ENCODE peak calls at places on chromosomes 13 and 19, in nine cellular contexts. One of them, this sample, is unnamed.

GRCh38 chr19:41911889-41912731 is 16.1 kb downstream of the ERFL start:
- DNase-seq in left cardiac atrium: no peak
- DNase-seq in omental fat pad: no peak
- DNase-seq in globus pallidus: no peak
- DNase-seq in activated CD8-positive, alpha-beta memory T cell treated with anti-CD3 and anti-CD28 coated beads for 4 hours: no peak
- DNase-seq in NB4: no peak
- DNase-seq in NCI-H82: no peak
- DNase-seq in stimulated activated naive CD8-positive, alpha-beta T cell treated with anti-CD3 and anti-CD28 coated beads, Interleukin-15, amount 100 ng/mL, for 72 hours: no peak
- DNase-seq in bronchial epithelial cell: no peak
- DNase-seq in this sample: no peak

GRCh38 chr19:6800991-6801396 is 28.5 kb downstream of the VAV1 start:
- DNase-seq in stimulated activated naive CD8-positive, alpha-beta T cell treated with anti-CD3 and anti-CD28 coated beads, Interleukin-15, amount 100 ng/mL, for 72 hours: no peak
- DNase-seq in left cardiac atrium: no peak
- DNase-seq in NB4: no peak
- DNase-seq in globus pallidus: no peak
- DNase-seq in activated CD8-positive, alpha-beta memory T cell treated with anti-CD3 and anti-CD28 coated beads for 4 hours: no peak
- DNase-seq in bronchial epithelial cell: peak; percentile 100
- DNase-seq in NCI-H82: no peak
- DNase-seq in omental fat pad: no peak
- DNase-seq in this sample: no peak

GRCh38 chr19:18232540-18233223 is 6.4 kb upstream of the PDE4C start:
- DNase-seq in left cardiac atrium: no peak
- DNase-seq in globus pallidus: no peak
- DNase-seq in NB4: no peak
- DNase-seq in bronchial epithelial cell: no peak
- DNase-seq in omental fat pad: no peak
- DNase-seq in NCI-H82: peak; percentile 93
- DNase-seq in stimulated activated naive CD8-positive, alpha-beta T cell treated with anti-CD3 and anti-CD28 coated beads, Interleukin-15, amount 100 ng/mL, for 72 hours: no peak
- DNase-seq in activated CD8-positive, alpha-beta memory T cell treated with anti-CD3 and anti-CD28 coated beads for 4 hours: no peak
- DNase-seq in this sample: no peak

GRCh38 chr19:8973501-8974091 is 36.6 kb downstream of the MUC16 start:
- DNase-seq in activated CD8-positive, alpha-beta memory T cell treated with anti-CD3 and anti-CD28 coated beads for 4 hours: no peak
- DNase-seq in NB4: peak; percentile 68
- DNase-seq in left cardiac atrium: no peak
- DNase-seq in stimulated activated naive CD8-positive, alpha-beta T cell treated with anti-CD3 and anti-CD28 coated beads, Interleukin-15, amount 100 ng/mL, for 72 hours: no peak
- DNase-seq in NCI-H82: no peak
- DNase-seq in bronchial epithelial cell: peak; percentile 2
- DNase-seq in omental fat pad: no peak
- DNase-seq in globus pallidus: no peak
- DNase-seq in this sample: no peak

GRCh38 chr19:43575156-43575950 is at the start of the genes PINLYP and XRCC1:
- DNase-seq in bronchial epithelial cell: peak; percentile 96
- DNase-seq in globus pallidus: peak; percentile 99
- DNase-seq in left cardiac atrium: peak; percentile 99
- DNase-seq in stimulated activated naive CD8-positive, alpha-beta T cell treated with anti-CD3 and anti-CD28 coated beads, Interleukin-15, amount 100 ng/mL, for 72 hours: peak; percentile 91
- DNase-seq in NB4: peak; percentile 95
- DNase-seq in NCI-H82: peak; percentile 100
- DNase-seq in activated CD8-positive, alpha-beta memory T cell treated with anti-CD3 and anti-CD28 coated beads for 4 hours: peak; percentile 90
- DNase-seq in omental fat pad: peak; percentile 78
- DNase-seq in this sample: peak; percentile 98

GRCh38 chr19:51830263-51830662 is 35.3 kb downstream of the FPR3 start:
- DNase-seq in omental fat pad: no peak
- DNase-seq in left cardiac atrium: no peak
- DNase-seq in activated CD8-positive, alpha-beta memory T cell treated with anti-CD3 and anti-CD28 coated beads for 4 hours: no peak
- DNase-seq in stimulated activated naive CD8-positive, alpha-beta T cell treated with anti-CD3 and anti-CD28 coated beads, Interleukin-15, amount 100 ng/mL, for 72 hours: no peak
- DNase-seq in bronchial epithelial cell: peak; percentile 1
- DNase-seq in NB4: peak; percentile 85
- DNase-seq in NCI-H82: no peak
- DNase-seq in globus pallidus: no peak
- DNase-seq in this sample: no peak

GRCh38 chr13:21987793-21988192 is 316.9 kb downstream of the FGF9 start:
- DNase-seq in NCI-H82: no peak
- DNase-seq in NB4: peak; percentile 48
- DNase-seq in globus pallidus: no peak
- DNase-seq in bronchial epithelial cell: no peak
- DNase-seq in left cardiac atrium: no peak
- DNase-seq in omental fat pad: no peak
- DNase-seq in stimulated activated naive CD8-positive, alpha-beta T cell treated with anti-CD3 and anti-CD28 coated beads, Interleukin-15, amount 100 ng/mL, for 72 hours: no peak
- DNase-seq in activated CD8-positive, alpha-beta memory T cell treated with anti-CD3 and anti-CD28 coated beads for 4 hours: no peak
- DNase-seq in this sample: no peak

GRCh38 chr19:2798158-2798685 is 12.9 kb downstream of the THOP1 start:
- DNase-seq in NCI-H82: no peak
- DNase-seq in left cardiac atrium: no peak
- DNase-seq in NB4: no peak
- DNase-seq in globus pallidus: no peak
- DNase-seq in omental fat pad: no peak
- DNase-seq in stimulated activated naive CD8-positive, alpha-beta T cell treated with anti-CD3 and anti-CD28 coated beads, Interleukin-15, amount 100 ng/mL, for 72 hours: no peak
- DNase-seq in activated CD8-positive, alpha-beta memory T cell treated with anti-CD3 and anti-CD28 coated beads for 4 hours: no peak
- DNase-seq in bronchial epithelial cell: no peak
- DNase-seq in this sample: no peak

GRCh38 chr13:75345191-75345590 is 136.8 kb downstream of the TBC1D4 start:
- DNase-seq in stimulated activated naive CD8-positive, alpha-beta T cell treated with anti-CD3 and anti-CD28 coated beads, Interleukin-15, amount 100 ng/mL, for 72 hours: no peak
- DNase-seq in bronchial epithelial cell: no peak
- DNase-seq in activated CD8-positive, alpha-beta memory T cell treated with anti-CD3 and anti-CD28 coated beads for 4 hours: no peak
- DNase-seq in globus pallidus: no peak
- DNase-seq in NCI-H82: no peak
- DNase-seq in omental fat pad: no peak
- DNase-seq in NB4: no peak
- DNase-seq in left cardiac atrium: no peak
- DNase-seq in this sample: no peak

GRCh38 chr19:1967087-1967608 is 26.2 kb downstream of the CSNK1G2 start:
- DNase-seq in left cardiac atrium: no peak
- DNase-seq in stimulated activated naive CD8-positive, alpha-beta T cell treated with anti-CD3 and anti-CD28 coated beads, Interleukin-15, amount 100 ng/mL, for 72 hours: peak; percentile 31
- DNase-seq in NB4: no peak
- DNase-seq in bronchial epithelial cell: no peak
- DNase-seq in activated CD8-positive, alpha-beta memory T cell treated with anti-CD3 and anti-CD28 coated beads for 4 hours: no peak
- DNase-seq in globus pallidus: no peak
- DNase-seq in omental fat pad: no peak
- DNase-seq in NCI-H82: no peak
- DNase-seq in this sample: no peak

GRCh38 chr13:34161829-34162544 is 344.0 kb downstream of the RFC3 start:
- DNase-seq in activated CD8-positive, alpha-beta memory T cell treated with anti-CD3 and anti-CD28 coated beads for 4 hours: no peak
- DNase-seq in NB4: peak; percentile 2
- DNase-seq in left cardiac atrium: no peak
- DNase-seq in omental fat pad: no peak
- DNase-seq in globus pallidus: no peak
- DNase-seq in bronchial epithelial cell: peak; percentile 95
- DNase-seq in stimulated activated naive CD8-positive, alpha-beta T cell treated with anti-CD3 and anti-CD28 coated beads, Interleukin-15, amount 100 ng/mL, for 72 hours: no peak
- DNase-seq in NCI-H82: peak; percentile 61
- DNase-seq in this sample: no peak

GRCh38 chr19:39590265-39590664 is 12.1 kb upstream of the LGALS13 start:
- DNase-seq in bronchial epithelial cell: no peak
- DNase-seq in left cardiac atrium: no peak
- DNase-seq in omental fat pad: no peak
- DNase-seq in globus pallidus: no peak
- DNase-seq in stimulated activated naive CD8-positive, alpha-beta T cell treated with anti-CD3 and anti-CD28 coated beads, Interleukin-15, amount 100 ng/mL, for 72 hours: no peak
- DNase-seq in activated CD8-positive, alpha-beta memory T cell treated with anti-CD3 and anti-CD28 coated beads for 4 hours: no peak
- DNase-seq in NCI-H82: no peak
- DNase-seq in NB4: peak; percentile 17
- DNase-seq in this sample: no peak

GRCh38 chr13:18943273-18943672 is 238.4 kb downstream of the TUBA3C start:
- DNase-seq in NB4: no peak
- DNase-seq in stimulated activated naive CD8-positive, alpha-beta T cell treated with anti-CD3 and anti-CD28 coated beads, Interleukin-15, amount 100 ng/mL, for 72 hours: no peak
- DNase-seq in omental fat pad: no peak
- DNase-seq in bronchial epithelial cell: no peak
- DNase-seq in globus pallidus: no peak
- DNase-seq in NCI-H82: no peak
- DNase-seq in activated CD8-positive, alpha-beta memory T cell treated with anti-CD3 and anti-CD28 coated beads for 4 hours: no peak
- DNase-seq in left cardiac atrium: no peak
- DNase-seq in this sample: no peak

GRCh38 chr19:39996218-39996810 is 546 bp upstream of the ZNF546 start:
- DNase-seq in bronchial epithelial cell: peak; percentile 65
- DNase-seq in left cardiac atrium: peak; percentile 26
- DNase-seq in activated CD8-positive, alpha-beta memory T cell treated with anti-CD3 and anti-CD28 coated beads for 4 hours: no peak
- DNase-seq in NCI-H82: peak; percentile 62
- DNase-seq in globus pallidus: no peak
- DNase-seq in stimulated activated naive CD8-positive, alpha-beta T cell treated with anti-CD3 and anti-CD28 coated beads, Interleukin-15, amount 100 ng/mL, for 72 hours: no peak
- DNase-seq in NB4: peak; percentile 47
- DNase-seq in omental fat pad: no peak
- DNase-seq in this sample: peak; percentile 40

GRCh38 chr19:6536138-6536671 is 5.4 kb downstream of the TNFSF9 start:
- DNase-seq in activated CD8-positive, alpha-beta memory T cell treated with anti-CD3 and anti-CD28 coated beads for 4 hours: peak; percentile 64
- DNase-seq in globus pallidus: no peak
- DNase-seq in NCI-H82: peak; percentile 83
- DNase-seq in NB4: peak; percentile 93
- DNase-seq in bronchial epithelial cell: peak; percentile 33
- DNase-seq in left cardiac atrium: peak; percentile 34
- DNase-seq in stimulated activated naive CD8-positive, alpha-beta T cell treated with anti-CD3 and anti-CD28 coated beads, Interleukin-15, amount 100 ng/mL, for 72 hours: peak; percentile 82
- DNase-seq in omental fat pad: no peak
- DNase-seq in this sample: peak; percentile 67

GRCh38 chr19:952680-953500 is 27.1 kb downstream of the ARID3A start:
- DNase-seq in bronchial epithelial cell: peak; percentile 46
- DNase-seq in NB4: peak; percentile 66
- DNase-seq in omental fat pad: no peak
- DNase-seq in globus pallidus: no peak
- DNase-seq in activated CD8-positive, alpha-beta memory T cell treated with anti-CD3 and anti-CD28 coated beads for 4 hours: no peak
- DNase-seq in NCI-H82: no peak
- DNase-seq in stimulated activated naive CD8-positive, alpha-beta T cell treated with anti-CD3 and anti-CD28 coated beads, Interleukin-15, amount 100 ng/mL, for 72 hours: no peak
- DNase-seq in left cardiac atrium: no peak
- DNase-seq in this sample: no peak

GRCh38 chr13:74573654-74574053 is 439.4 kb upstream of the KLF12 start:
- DNase-seq in activated CD8-positive, alpha-beta memory T cell treated with anti-CD3 and anti-CD28 coated beads for 4 hours: no peak
- DNase-seq in omental fat pad: no peak
- DNase-seq in bronchial epithelial cell: no peak
- DNase-seq in stimulated activated naive CD8-positive, alpha-beta T cell treated with anti-CD3 and anti-CD28 coated beads, Interleukin-15, amount 100 ng/mL, for 72 hours: peak; percentile 7
- DNase-seq in globus pallidus: peak; percentile 20
- DNase-seq in NCI-H82: peak; percentile 44
- DNase-seq in left cardiac atrium: no peak
- DNase-seq in NB4: peak; percentile 25
- DNase-seq in this sample: no peak

GRCh38 chr13:78787189-78787588 is 128.2 kb upstream of the OBI1 start:
- DNase-seq in omental fat pad: no peak
- DNase-seq in globus pallidus: no peak
- DNase-seq in left cardiac atrium: no peak
- DNase-seq in NB4: peak; percentile 45
- DNase-seq in NCI-H82: no peak
- DNase-seq in activated CD8-positive, alpha-beta memory T cell treated with anti-CD3 and anti-CD28 coated beads for 4 hours: no peak
- DNase-seq in stimulated activated naive CD8-positive, alpha-beta T cell treated with anti-CD3 and anti-CD28 coated beads, Interleukin-15, amount 100 ng/mL, for 72 hours: no peak
- DNase-seq in bronchial epithelial cell: no peak
- DNase-seq in this sample: no peak

GRCh38 chr13:94978516-94978915 is 266.2 kb upstream of the SOX21 start:
- DNase-seq in NCI-H82: no peak
- DNase-seq in globus pallidus: no peak
- DNase-seq in stimulated activated naive CD8-positive, alpha-beta T cell treated with anti-CD3 and anti-CD28 coated beads, Interleukin-15, amount 100 ng/mL, for 72 hours: no peak
- DNase-seq in left cardiac atrium: no peak
- DNase-seq in NB4: no peak
- DNase-seq in bronchial epithelial cell: no peak
- DNase-seq in activated CD8-positive, alpha-beta memory T cell treated with anti-CD3 and anti-CD28 coated beads for 4 hours: no peak
- DNase-seq in omental fat pad: no peak
- DNase-seq in this sample: no peak

GRCh38 chr19:44570984-44571684 is 41.7 kb upstream of the CEACAM20 start:
- DNase-seq in globus pallidus: peak; percentile 46
- DNase-seq in activated CD8-positive, alpha-beta memory T cell treated with anti-CD3 and anti-CD28 coated beads for 4 hours: peak; percentile 11
- DNase-seq in bronchial epithelial cell: peak; percentile 72
- DNase-seq in NCI-H82: peak; percentile 87
- DNase-seq in left cardiac atrium: peak; percentile 49
- DNase-seq in NB4: peak; percentile 74
- DNase-seq in omental fat pad: peak; percentile 44
- DNase-seq in stimulated activated naive CD8-positive, alpha-beta T cell treated with anti-CD3 and anti-CD28 coated beads, Interleukin-15, amount 100 ng/mL, for 72 hours: peak; percentile 61
- DNase-seq in this sample: peak; percentile 23

GRCh38 chr13:52162279-52163101 is 3.1 kb upstream of the NEK3 start:
- DNase-seq in activated CD8-positive, alpha-beta memory T cell treated with anti-CD3 and anti-CD28 coated beads for 4 hours: no peak
- DNase-seq in globus pallidus: no peak
- DNase-seq in NCI-H82: no peak
- DNase-seq in NB4: peak; percentile 64
- DNase-seq in stimulated activated naive CD8-positive, alpha-beta T cell treated with anti-CD3 and anti-CD28 coated beads, Interleukin-15, amount 100 ng/mL, for 72 hours: no peak
- DNase-seq in omental fat pad: no peak
- DNase-seq in bronchial epithelial cell: no peak
- DNase-seq in left cardiac atrium: no peak
- DNase-seq in this sample: no peak

GRCh38 chr19:48249502-48250014 is 6.2 kb downstream of the CARD8 start:
- DNase-seq in stimulated activated naive CD8-positive, alpha-beta T cell treated with anti-CD3 and anti-CD28 coated beads, Interleukin-15, amount 100 ng/mL, for 72 hours: peak; percentile 69
- DNase-seq in activated CD8-positive, alpha-beta memory T cell treated with anti-CD3 and anti-CD28 coated beads for 4 hours: peak; percentile 47
- DNase-seq in left cardiac atrium: peak; percentile 67
- DNase-seq in globus pallidus: peak; percentile 45
- DNase-seq in NB4: peak; percentile 100
- DNase-seq in bronchial epithelial cell: no peak
- DNase-seq in NCI-H82: no peak
- DNase-seq in omental fat pad: no peak
- DNase-seq in this sample: no peak

GRCh38 chr13:91313103-91313502 is 34.4 kb upstream of the MIR17HG start:
- DNase-seq in left cardiac atrium: no peak
- DNase-seq in NB4: peak; percentile 14
- DNase-seq in stimulated activated naive CD8-positive, alpha-beta T cell treated with anti-CD3 and anti-CD28 coated beads, Interleukin-15, amount 100 ng/mL, for 72 hours: peak; percentile 12
- DNase-seq in activated CD8-positive, alpha-beta memory T cell treated with anti-CD3 and anti-CD28 coated beads for 4 hours: no peak
- DNase-seq in bronchial epithelial cell: peak; percentile 17
- DNase-seq in omental fat pad: no peak
- DNase-seq in globus pallidus: peak; percentile 57
- DNase-seq in NCI-H82: peak; percentile 36
- DNase-seq in this sample: peak; percentile 3

GRCh38 chr19:5832049-5832448 is 7.5 kb downstream of the FUT6 start:
- DNase-seq in stimulated activated naive CD8-positive, alpha-beta T cell treated with anti-CD3 and anti-CD28 coated beads, Interleukin-15, amount 100 ng/mL, for 72 hours: no peak
- DNase-seq in left cardiac atrium: no peak
- DNase-seq in bronchial epithelial cell: no peak
- DNase-seq in globus pallidus: no peak
- DNase-seq in NCI-H82: no peak
- DNase-seq in activated CD8-positive, alpha-beta memory T cell treated with anti-CD3 and anti-CD28 coated beads for 4 hours: no peak
- DNase-seq in omental fat pad: no peak
- DNase-seq in NB4: no peak
- DNase-seq in this sample: no peak

GRCh38 chr13:74133657-74134201 is 475 bp downstream of the KLF12 start:
- DNase-seq in globus pallidus: peak; percentile 67
- DNase-seq in stimulated activated naive CD8-positive, alpha-beta T cell treated with anti-CD3 and anti-CD28 coated beads, Interleukin-15, amount 100 ng/mL, for 72 hours: peak; percentile 92
- DNase-seq in left cardiac atrium: peak; percentile 88
- DNase-seq in NCI-H82: peak; percentile 91
- DNase-seq in NB4: peak; percentile 30
- DNase-seq in activated CD8-positive, alpha-beta memory T cell treated with anti-CD3 and anti-CD28 coated beads for 4 hours: peak; percentile 86
- DNase-seq in bronchial epithelial cell: peak; percentile 47
- DNase-seq in omental fat pad: peak; percentile 28
- DNase-seq in this sample: no peak

GRCh38 chr19:18849838-18850400 is 18.2 kb downstream of the UPF1 start:
- DNase-seq in activated CD8-positive, alpha-beta memory T cell treated with anti-CD3 and anti-CD28 coated beads for 4 hours: no peak
- DNase-seq in omental fat pad: no peak
- DNase-seq in bronchial epithelial cell: no peak
- DNase-seq in left cardiac atrium: no peak
- DNase-seq in NCI-H82: no peak
- DNase-seq in NB4: no peak
- DNase-seq in globus pallidus: no peak
- DNase-seq in stimulated activated naive CD8-positive, alpha-beta T cell treated with anti-CD3 and anti-CD28 coated beads, Interleukin-15, amount 100 ng/mL, for 72 hours: no peak
- DNase-seq in this sample: no peak

GRCh38 chr13:101579291-101579802 is 126.9 kb downstream of the ITGBL1 start:
- DNase-seq in stimulated activated naive CD8-positive, alpha-beta T cell treated with anti-CD3 and anti-CD28 coated beads, Interleukin-15, amount 100 ng/mL, for 72 hours: no peak
- DNase-seq in omental fat pad: no peak
- DNase-seq in globus pallidus: no peak
- DNase-seq in left cardiac atrium: no peak
- DNase-seq in NB4: no peak
- DNase-seq in activated CD8-positive, alpha-beta memory T cell treated with anti-CD3 and anti-CD28 coated beads for 4 hours: no peak
- DNase-seq in NCI-H82: no peak
- DNase-seq in bronchial epithelial cell: peak; percentile 45
- DNase-seq in this sample: no peak

GRCh38 chr19:18306903-18307681 is 15.8 kb downstream of the LSM4 start:
- DNase-seq in activated CD8-positive, alpha-beta memory T cell treated with anti-CD3 and anti-CD28 coated beads for 4 hours: no peak
- DNase-seq in stimulated activated naive CD8-positive, alpha-beta T cell treated with anti-CD3 and anti-CD28 coated beads, Interleukin-15, amount 100 ng/mL, for 72 hours: no peak
- DNase-seq in bronchial epithelial cell: no peak
- DNase-seq in left cardiac atrium: peak; percentile 58
- DNase-seq in omental fat pad: no peak
- DNase-seq in NCI-H82: no peak
- DNase-seq in NB4: no peak
- DNase-seq in globus pallidus: no peak
- DNase-seq in this sample: no peak

GRCh38 chr13:99164226-99164625 is 36.4 kb upstream of the UBAC2 start:
- DNase-seq in activated CD8-positive, alpha-beta memory T cell treated with anti-CD3 and anti-CD28 coated beads for 4 hours: no peak
- DNase-seq in omental fat pad: no peak
- DNase-seq in stimulated activated naive CD8-positive, alpha-beta T cell treated with anti-CD3 and anti-CD28 coated beads, Interleukin-15, amount 100 ng/mL, for 72 hours: no peak
- DNase-seq in NB4: no peak
- DNase-seq in bronchial epithelial cell: no peak
- DNase-seq in NCI-H82: no peak
- DNase-seq in left cardiac atrium: no peak
- DNase-seq in globus pallidus: no peak
- DNase-seq in this sample: no peak

GRCh38 chr13:90710355-90710754 is 637.1 kb upstream of the MIR17HG start:
- DNase-seq in NB4: no peak
- DNase-seq in omental fat pad: no peak
- DNase-seq in NCI-H82: no peak
- DNase-seq in bronchial epithelial cell: no peak
- DNase-seq in left cardiac atrium: no peak
- DNase-seq in stimulated activated naive CD8-positive, alpha-beta T cell treated with anti-CD3 and anti-CD28 coated beads, Interleukin-15, amount 100 ng/mL, for 72 hours: no peak
- DNase-seq in globus pallidus: no peak
- DNase-seq in activated CD8-positive, alpha-beta memory T cell treated with anti-CD3 and anti-CD28 coated beads for 4 hours: no peak
- DNase-seq in this sample: no peak

GRCh38 chr19:1942934-1943555 is 2.1 kb downstream of the CSNK1G2 start:
- DNase-seq in omental fat pad: no peak
- DNase-seq in left cardiac atrium: no peak
- DNase-seq in NB4: no peak
- DNase-seq in globus pallidus: no peak
- DNase-seq in bronchial epithelial cell: no peak
- DNase-seq in stimulated activated naive CD8-positive, alpha-beta T cell treated with anti-CD3 and anti-CD28 coated beads, Interleukin-15, amount 100 ng/mL, for 72 hours: no peak
- DNase-seq in NCI-H82: no peak
- DNase-seq in activated CD8-positive, alpha-beta memory T cell treated with anti-CD3 and anti-CD28 coated beads for 4 hours: no peak
- DNase-seq in this sample: no peak

This sample was measured in frontal cortex.